ENCODE peak calls at places on chromosomes 3 and 15, in four cellular contexts. J is heart right ventricle, H is mesendoderm, B is astrocyte. C is an unnamed sample.

GRCh38 chr3:70550723-70551319 is 238.4 kb upstream of the MDFIC2 start:
- DNase-seq in J (peak; percentile 72), H (peak; percentile 36), B (peak; percentile 18), C (peak; percentile 80)

GRCh38 chr3:116947148-116947547 is 237.6 kb downstream of the TUSC7 start:
- DNase-seq in J (no peak), B (no peak), H (no peak), C (no peak)

GRCh38 chr3:25916286-25916685 is 126.4 kb downstream of the OXSM start:
- DNase-seq in J (no peak), H (no peak), B (no peak), C (no peak)

GRCh38 chr15:77675806-77676415 is 43.2 kb upstream of the LINGO1 start:
- DNase-seq in H (no peak), B (no peak), J (no peak), C (no peak)

GRCh38 chr3:99659032-99659431 is 20.6 kb downstream of the COL8A1 start:
- DNase-seq in B (peak; percentile 100), J (no peak), H (no peak), C (peak; percentile 90)

GRCh38 chr3:71564361-71564760 is 19.2 kb downstream of the FOXP1 start:
- DNase-seq in B (peak; percentile 30), H (no peak), J (no peak), C (no peak)

GRCh38 chr3:49359623-49360022 is 1.5 kb upstream of the GPX1 start:
- DNase-seq in B (peak; percentile 53), J (no peak), H (no peak), C (no peak)

GRCh38 chr3:82643948-82644347 is 882.5 kb upstream of the GBE1 start:
- DNase-seq in H (peak; percentile 60), B (peak; percentile 2), J (no peak), C (no peak)

GRCh38 chr3:105812194-105812586 is 56.6 kb downstream of the CBLB start:
- DNase-seq in B (peak; percentile 69), H (no peak), J (no peak), C (no peak)

GRCh38 chr3:62065985-62066693 is 307.2 kb downstream of the FEZF2 start:
- DNase-seq in H (no peak), J (no peak), B (peak; percentile 67), C (no peak)

GRCh38 chr3:156150434-156151066 is 30.2 kb downstream of the KCNAB1 start:
- DNase-seq in H (peak; percentile 64), J (no peak), B (peak; percentile 43), C (peak; percentile 74)

GRCh38 chr15:48367483-48367882 is 36.3 kb downstream of the DUT start:
- DNase-seq in H (no peak), J (no peak), B (no peak), C (no peak)

GRCh38 chr3:1380926-1381646 is 288.3 kb downstream of the CNTN6 start:
- DNase-seq in H (no peak), B (no peak), J (no peak), C (peak; percentile 23)

GRCh38 chr15:58058068-58058467 is 7.4 kb downstream of the ALDH1A2 start:
- DNase-seq in B (no peak), J (no peak), H (no peak), C (no peak)

DNA sequence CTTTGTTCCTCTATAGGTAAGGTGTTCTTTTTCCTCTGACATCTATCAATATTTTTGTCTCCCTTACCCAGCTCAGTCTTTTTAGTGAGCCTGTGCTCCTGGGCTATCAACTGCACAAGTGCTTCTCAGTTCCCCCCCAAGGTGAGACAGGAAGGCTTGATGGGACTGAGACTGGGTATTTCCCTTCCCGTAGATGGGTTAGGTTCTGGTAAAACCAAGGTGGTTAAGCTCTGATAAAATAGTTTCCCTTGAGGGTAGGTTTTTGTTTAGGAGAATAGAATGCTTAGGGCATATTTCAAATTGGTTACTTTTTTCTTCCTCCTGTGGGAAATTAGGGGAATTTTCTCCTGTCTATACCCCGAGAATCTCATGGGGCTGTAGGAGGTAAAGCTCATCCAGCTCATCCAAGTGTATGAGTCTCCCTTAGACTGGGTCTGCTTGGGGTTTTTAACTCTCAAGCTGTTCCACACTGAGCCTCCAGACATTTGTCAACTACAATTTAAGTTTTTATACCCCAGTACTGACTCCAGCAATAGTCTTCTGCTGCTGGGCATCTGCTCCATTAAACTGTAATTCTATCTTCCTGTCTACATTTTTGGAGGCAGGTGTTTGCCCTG is 44.9 kb downstream of the OXSR1 start:
- DNase-seq in B (no peak), H (no peak), J (no peak), C (no peak)
- H3K4me1 ChIP-seq in B (no peaks in the 10 kb centered on the region), H (no peaks in the 10 kb centered on the region), J (peaks cover 10% of the 10 kb centered on the region), C (no peaks in the 10 kb centered on the region)

DNA sequence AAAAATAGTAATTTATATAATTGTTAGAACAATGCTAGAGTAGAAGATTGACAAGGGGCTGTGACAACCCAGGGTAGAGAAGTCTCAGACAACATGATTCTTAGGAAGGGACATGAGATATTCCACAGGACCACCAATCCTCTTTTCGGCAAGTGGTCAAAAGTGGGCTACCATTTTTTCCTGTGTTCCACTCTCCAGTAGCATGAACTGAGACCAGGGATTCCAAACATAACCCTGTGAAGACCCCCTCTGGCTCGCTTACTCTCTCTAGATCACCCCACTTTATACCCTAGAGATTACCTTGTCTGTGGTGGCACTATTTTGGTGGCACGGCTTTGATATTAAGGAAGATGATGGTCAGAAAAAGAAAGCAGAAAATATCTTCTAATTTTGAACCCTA is 960 bp downstream of the GCSAM start:
- DNase-seq in B (no peak), H (no peak), J (no peak), C (no peak)
- H3K27ac ChIP-seq in B (no peak overlapping the region), H (no peak overlapping the region), J (no peak overlapping the region), C (no peak overlapping the region)

DNA sequence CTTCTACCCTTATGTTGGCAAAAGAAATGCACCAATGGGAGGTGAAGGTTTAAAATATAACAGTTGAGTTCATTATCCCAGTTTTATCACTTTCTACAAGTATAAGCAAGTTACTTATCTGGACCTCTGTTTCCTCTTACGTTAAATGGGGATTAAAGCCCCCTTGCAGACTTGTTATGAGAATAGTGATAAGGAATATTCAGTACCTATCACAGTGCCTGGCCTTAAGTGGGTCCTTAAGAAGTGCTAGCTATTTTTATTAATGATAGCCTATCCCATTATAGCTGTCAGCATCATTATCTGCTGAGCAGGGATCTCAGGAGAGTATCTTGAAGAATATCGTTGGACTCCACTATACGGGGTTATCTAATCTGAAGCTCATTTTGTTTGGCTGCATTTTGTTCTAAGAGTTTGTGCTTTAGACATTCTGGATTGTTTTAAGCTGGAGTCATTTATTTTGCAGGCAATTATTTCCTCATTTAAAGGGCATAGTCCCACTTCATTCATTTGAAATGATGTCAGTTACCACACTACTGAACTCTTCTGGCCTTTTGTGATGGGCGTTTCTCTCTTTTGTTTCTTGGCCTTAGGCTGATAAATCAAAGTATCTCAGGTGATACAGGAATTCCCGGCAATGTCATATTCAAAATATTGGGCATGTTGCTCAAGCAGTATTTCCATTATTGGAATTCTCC is 28.9 kb downstream of the RAB8B start:
- DNase-seq in H (peak; percentile 76), J (no peak), B (peak; percentile 89), C (no peak)
- H3K27me3 ChIP-seq in H (no peaks in the 10 kb centered on the region), J (no peaks in the 10 kb centered on the region), B (no peaks in the 10 kb centered on the region), C (no peaks in the 10 kb centered on the region)

DNA sequence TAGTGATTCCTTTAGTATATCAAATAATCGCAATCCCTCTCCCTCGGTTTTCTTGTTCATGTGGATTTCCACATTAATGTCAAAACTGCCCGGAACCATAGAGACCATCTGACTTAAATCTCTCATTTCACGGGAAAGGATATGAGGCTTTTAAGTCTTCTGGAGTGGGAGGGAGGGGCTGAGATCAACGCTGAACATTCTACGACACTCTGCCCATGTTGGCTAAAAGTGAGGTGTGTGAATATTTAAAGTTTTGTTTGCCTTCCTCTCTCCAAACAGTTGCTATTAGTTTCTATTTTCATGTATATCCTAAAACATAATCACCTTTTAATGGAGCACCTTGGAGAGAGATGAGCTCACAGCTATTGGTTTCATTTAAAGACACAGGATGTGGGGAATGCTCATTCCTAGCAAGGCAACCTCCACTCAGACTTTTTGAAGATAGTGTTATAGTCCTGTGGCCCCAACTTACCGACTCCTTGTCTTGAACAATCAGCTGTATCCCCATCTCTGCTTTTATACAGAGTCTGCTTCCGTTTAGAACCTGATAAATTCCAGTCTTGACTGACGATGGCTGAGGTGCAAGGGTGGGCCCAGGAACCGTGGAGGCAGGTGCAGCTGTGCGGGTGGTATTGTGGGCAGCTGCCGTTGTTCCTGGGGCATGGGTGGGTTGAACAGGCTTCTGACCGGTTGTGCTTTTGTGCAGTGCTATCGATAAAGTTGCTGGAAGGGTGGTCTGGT is 9.2 kb downstream of the LAMP3 start:
- DNase-seq in J (no peak), B (no peak), H (no peak), C (no peak)
- H3K4me1 ChIP-seq in J (no peaks in the 10 kb centered on the region), B (no peaks in the 10 kb centered on the region), H (no peaks in the 10 kb centered on the region), C (no peaks in the 10 kb centered on the region)

GRCh38 chr3:124833710-124834332 is 53.3 kb downstream of the ITGB5 start:
- DNase-seq in J (no peak), H (no peak), B (peak; percentile 42), C (no peak)
- H3K27ac ChIP-seq in J (peak overlapping the region; percentile 74), H (peak overlapping the region; percentile 11), B (peak overlapping the region; percentile 91), C (peak overlapping the region; percentile 85)

DNA sequence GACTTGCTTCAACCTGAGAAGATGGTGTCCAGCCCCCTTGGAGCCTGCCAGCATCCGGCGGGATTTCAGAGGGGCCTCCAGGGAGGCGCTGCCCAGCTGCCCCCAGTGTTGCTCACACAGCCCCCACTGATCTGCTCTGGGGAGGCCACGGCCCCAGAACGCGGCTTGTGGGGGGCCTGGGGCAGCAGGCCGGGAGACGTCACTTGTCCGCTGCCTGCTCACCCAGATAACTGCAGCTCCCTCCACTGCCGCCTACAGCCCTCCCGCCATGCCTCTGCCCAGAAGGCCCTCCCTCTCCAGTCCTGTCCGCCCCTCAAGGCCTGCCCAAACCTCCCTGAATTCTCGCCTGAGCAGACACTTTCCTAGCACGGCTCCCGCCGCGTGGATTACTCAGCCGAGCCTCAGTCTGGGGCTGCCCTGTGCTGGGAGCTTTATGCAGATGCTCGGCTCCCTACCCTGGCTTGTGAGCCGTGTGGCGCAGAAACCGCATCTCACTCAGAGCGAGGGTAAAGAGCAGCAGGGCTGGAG is 17.2 kb upstream of the ADIPOQ start:
- DNase-seq in J (no peak), B (peak; percentile 69), H (peak; percentile 84), C (no peak)
- H3K27me3 ChIP-seq in J (peaks cover 60% of the 10 kb centered on the region), B (peaks cover 27% of the 10 kb centered on the region), H (no peaks in the 10 kb centered on the region), C (peaks cover 23% of the 10 kb centered on the region)

GRCh38 chr3:128235207-128235933 is 82.1 kb downstream of the EEFSEC start:
- DNase-seq in H (no peak), B (no peak), J (no peak), C (no peak)

GRCh38 chr3:128239304-128239703 is 86.0 kb downstream of the EEFSEC start:
- DNase-seq in J (no peak), H (no peak), B (no peak), C (no peak)

GRCh38 chr3:128238100-128238459 is 84.8 kb downstream of the EEFSEC start:
- DNase-seq in B (no peak), H (no peak), J (no peak), C (no peak)

GRCh38 chr3:128236667-128237066 is 83.4 kb downstream of the EEFSEC start:
- DNase-seq in J (no peak), B (no peak), H (no peak), C (no peak)

GRCh38 chr3:128237348-128238099 is 84.2 kb downstream of the EEFSEC start:
- DNase-seq in H (no peak), B (no peak), J (no peak), C (no peak)
- H3K4me1 ChIP-seq in H (no peaks in the 10 kb centered on the region), B (no peaks in the 10 kb centered on the region), J (peaks cover 15% of the 10 kb centered on the region), C (no peaks in the 10 kb centered on the region)

GRCh38 chr15:75455982-75456531 is 4.6 kb upstream of the SIN3A start:
- DNase-seq in J (no peak), B (peak; percentile 62), H (peak; percentile 75), C (peak; percentile 44)
- H3K27ac ChIP-seq in J (peak overlapping the region; percentile 98), B (peak overlapping the region; percentile 91), H (peak overlapping the region; percentile 61), C (peak overlapping the region; percentile 96)